ENCODE peak calls at places on chromosome 10, in six cellular contexts. Z is SK-N-SH, X is prostate gland, J is foreskin fibroblast, L is Peyer's patch, V is fibroblast of pulmonary artery. W is an unnamed sample.

GRCh38 chr10:18308600-18308999 is 168.4 kb downstream of the CACNB2 start:
- DNase-seq in Z (no peak), X (no peak), J (no peak), L (no peak), V (no peak), W (no peak)

GRCh38 chr10:102395677-102396197 is at the start of gene NFKB2:
- DNase-seq in Z (peak), X (no peak), J (no peak), L (no peak), V (no peak), W (no peak)

GRCh38 chr10:128883126-128884060 is 583.6 kb upstream of the MGMT start:
- DNase-seq in Z (no peak), X (no peak), J (no peak), L (no peak), V (no peak), W (no peak)

GRCh38 chr10:3820255-3820654 is 35.2 kb upstream of the KLF6 start:
- DNase-seq in Z (no peak), X (no peak), J (peak), L (no peak), V (peak), W (no peak)

GRCh38 chr10:122426834-122427233 is 27.6 kb upstream of the ARMS2 start:
- DNase-seq in Z (no peak), X (no peak), J (no peak), L (no peak), V (no peak), W (no peak)

GRCh38 chr10:100364735-100365391 is 17.8 kb downstream of the SCD start:
- DNase-seq in Z (peak), X (peak), J (peak), L (peak), V (peak), W (no peak)

GRCh38 chr10:86207226-86207625 is 159.4 kb downstream of the GRID1 start:
- DNase-seq in Z (no peak), X (no peak), J (no peak), L (peak), V (no peak), W (no peak)

GRCh38 chr10:4243651-4244050 is 458.6 kb upstream of the KLF6 start:
- DNase-seq in Z (no peak), X (no peak), J (peak), L (no peak), V (peak), W (no peak)

GRCh38 chr10:113992601-113993011 is 51.1 kb upstream of the ADRB1 start:
- DNase-seq in Z (no peak), X (no peak), J (peak), L (no peak), V (no peak), W (no peak)

GRCh38 chr10:19719320-19719719 is 96.9 kb upstream of the PLXDC2 start:
- DNase-seq in Z (no peak), X (no peak), J (peak), L (no peak), V (peak), W (no peak)

GRCh38 chr10:32000937-32001336 is 55.3 kb downstream of the KIF5B start:
- DNase-seq in Z (no peak), X (no peak), J (peak), L (no peak), V (peak), W (no peak)

GRCh38 chr10:90999512-91000172 is 78.8 kb upstream of the ANKRD1 start:
- DNase-seq in Z (no peak), X (no peak), J (no peak), L (no peak), V (no peak), W (no peak)

GRCh38 chr10:101961591-101962498 is 94.1 kb downstream of the ARMH3 start:
- DNase-seq in Z (no peak), X (no peak), J (peak), L (no peak), V (peak), W (no peak)

GRCh38 chr10:13808556-13809391 is 222.0 kb downstream of the PRPF18 start:
- DNase-seq in Z (no peak), X (no peak), J (no peak), L (no peak), V (no peak), W (no peak)

GRCh38 chr10:118545381-118545780 is 50.1 kb downstream of the PRLHR start:
- DNase-seq in Z (no peak), X (no peak), J (no peak), L (no peak), V (no peak), W (no peak)

GRCh38 chr10:81101062-81101461 is 563.4 kb downstream of the SH2D4B start:
- DNase-seq in Z (no peak), X (no peak), J (no peak), L (no peak), V (no peak), W (no peak)

GRCh38 chr10:83957168-83957750 is 182.1 kb upstream of the GHITM start:
- DNase-seq in Z (no peak), X (no peak), J (no peak), L (no peak), V (no peak), W (no peak)

GRCh38 chr10:114507449-114507848 is 103.1 kb upstream of the AFAP1L2 start:
- DNase-seq in Z (no peak), X (peak), J (no peak), L (peak), V (no peak), W (no peak)

GRCh38 chr10:88122145-88122544 is 258.7 kb downstream of the PTEN start:
- DNase-seq in Z (no peak), X (no peak), J (no peak), L (no peak), V (no peak), W (no peak)

GRCh38 chr10:66837335-66837734 is 88.5 kb upstream of the LRRTM3 start:
- DNase-seq in Z (no peak), X (no peak), J (no peak), L (no peak), V (peak), W (no peak)

GRCh38 chr10:24825551-24825950 is 101.9 kb upstream of the ARHGAP21 start:
- DNase-seq in Z (no peak), X (no peak), J (peak), L (no peak), V (peak), W (no peak)

GRCh38 chr10:87038286-87038717 is 18.2 kb downstream of the FAM25A start:
- DNase-seq in Z (no peak), X (no peak), J (no peak), L (no peak), V (no peak), W (peak)

GRCh38 chr10:12876266-12876665 is 125.2 kb downstream of the CCDC3 start:
- DNase-seq in Z (no peak), X (no peak), J (no peak), L (no peak), V (no peak), W (no peak)

GRCh38 chr10:99883523-99883922 is 101.1 kb downstream of the ABCC2 start:
- DNase-seq in Z (no peak), X (no peak), J (no peak), L (no peak), V (no peak), W (no peak)

GRCh38 chr10:79112898-79113431 is 44.2 kb downstream of the ZMIZ1 start:
- DNase-seq in Z (peak), X (peak), J (peak), L (no peak), V (peak), W (no peak)

GRCh38 chr10:97168645-97169044 is 17.1 kb downstream of the SLIT1 start:
- DNase-seq in Z (no peak), X (no peak), J (no peak), L (no peak), V (no peak), W (no peak)

GRCh38 chr10:114767101-114767588 is 54.4 kb upstream of the FHIP2A start:
- DNase-seq in Z (peak), X (no peak), J (peak), L (no peak), V (peak), W (no peak)

GRCh38 chr10:7767209-7767608 is 20.6 kb downstream of the KIN start:
- DNase-seq in Z (no peak), X (no peak), J (peak), L (no peak), V (peak), W (no peak)

GRCh38 chr10:119416855-119417254 is 125.7 kb downstream of the RGS10 start:
- DNase-seq in Z (peak), X (peak), J (peak), L (peak), V (peak), W (peak)

GRCh38 chr10:49139866-49140195 is 6.0 kb upstream of the FAM170B start:
- DNase-seq in Z (no peak), X (no peak), J (peak), L (no peak), V (peak), W (no peak)

GRCh38 chr10:78212786-78213175 is 179.1 kb downstream of the RPS24 start:
- DNase-seq in Z (no peak), X (no peak), J (no peak), L (no peak), V (no peak), W (no peak)

GRCh38 chr10:106795619-106796018 is 368.9 kb downstream of the SORCS1 start:
- DNase-seq in Z (peak), X (no peak), J (no peak), L (no peak), V (no peak), W (peak)

GRCh38 chr10:95567903-95568630 is 6.9 kb upstream of the SORBS1 start:
- DNase-seq in Z (no peak), X (no peak), J (no peak), L (no peak), V (no peak), W (no peak)

GRCh38 chr10:665579-666091 is 23.8 kb downstream of the DIP2C start:
- DNase-seq in Z (no peak), X (no peak), J (no peak), L (no peak), V (peak), W (no peak)

DNA sequence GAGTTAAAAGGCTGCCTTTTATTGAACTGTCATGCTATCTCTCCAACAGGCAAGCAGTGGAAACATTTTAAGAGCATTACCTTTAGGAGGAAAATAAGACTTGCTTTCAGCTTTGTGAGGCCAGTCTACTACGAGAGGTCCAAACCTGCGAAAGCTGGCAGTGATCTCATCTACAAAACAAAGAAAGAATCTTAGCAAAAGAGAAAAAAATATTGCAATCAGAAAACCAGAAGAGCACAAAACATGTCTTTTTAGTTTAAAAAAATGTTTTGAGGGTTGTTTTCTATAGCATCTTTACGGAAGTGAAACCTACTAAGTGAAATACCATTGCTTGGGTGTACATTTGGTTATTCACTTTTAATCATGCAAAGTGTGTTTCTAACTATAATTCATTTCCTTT is 147.9 kb downstream of the CPEB3 start:
- DNase-seq in Z (no peak), X (no peak), J (no peak), L (no peak), V (no peak), W (no peak)
- H3K4me3 ChIP-seq in Z (no peak), X (no peak), J (no peak), L (peak), V (no peak), W (no peak)

GRCh38 chr10:62691331-62691730 is 113.2 kb upstream of the ADO start:
- DNase-seq in Z (no peak), X (no peak), J (no peak), L (no peak), V (no peak), W (no peak)
- H3K4me3 ChIP-seq in Z (no peak), X (no peak), J (no peak), L (no peak), V (no peak), W (no peak)

DNA sequence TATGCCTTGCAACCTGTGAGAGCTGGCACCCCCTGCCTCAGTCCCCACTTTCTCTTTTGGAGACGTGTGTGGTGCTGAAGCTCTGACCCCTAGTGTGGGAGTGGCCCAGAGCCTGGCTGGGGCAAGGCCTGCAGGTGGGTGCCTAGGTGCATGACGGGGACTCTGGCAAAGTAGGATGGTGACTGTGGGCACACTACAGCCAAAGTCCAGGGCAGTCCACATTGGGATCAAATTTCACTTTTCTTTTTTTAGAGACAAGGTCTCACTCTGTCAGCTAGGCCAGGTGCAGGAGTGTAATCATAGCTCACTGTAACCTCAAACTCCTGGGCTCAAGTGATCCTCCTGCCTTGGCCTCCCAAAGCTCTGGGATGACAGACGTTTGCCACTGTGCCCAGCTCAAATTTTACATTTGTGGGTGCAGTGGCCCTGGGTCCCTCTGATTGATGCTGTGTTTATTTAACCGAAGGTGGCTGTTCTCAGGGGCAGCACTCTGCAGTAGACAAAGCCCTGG is 52.3 kb downstream of the NEURL1 start:
- DNase-seq in Z (peak), X (no peak), J (no peak), L (peak), V (no peak), W (no peak)
- H3K4me3 ChIP-seq in Z (no peak), X (no peak), J (no peak), L (no peak), V (no peak), W (no peak)

GRCh38 chr10:15088428-15089261 is at the start of gene ACBD7:
- DNase-seq in Z (peak), X (peak), J (peak), L (peak), V (peak), W (peak)

GRCh38 chr10:15083674-15084501 is 4.7 kb downstream of the ACBD7 start:
- DNase-seq in Z (no peak), X (no peak), J (no peak), L (no peak), V (no peak), W (no peak)

DNA sequence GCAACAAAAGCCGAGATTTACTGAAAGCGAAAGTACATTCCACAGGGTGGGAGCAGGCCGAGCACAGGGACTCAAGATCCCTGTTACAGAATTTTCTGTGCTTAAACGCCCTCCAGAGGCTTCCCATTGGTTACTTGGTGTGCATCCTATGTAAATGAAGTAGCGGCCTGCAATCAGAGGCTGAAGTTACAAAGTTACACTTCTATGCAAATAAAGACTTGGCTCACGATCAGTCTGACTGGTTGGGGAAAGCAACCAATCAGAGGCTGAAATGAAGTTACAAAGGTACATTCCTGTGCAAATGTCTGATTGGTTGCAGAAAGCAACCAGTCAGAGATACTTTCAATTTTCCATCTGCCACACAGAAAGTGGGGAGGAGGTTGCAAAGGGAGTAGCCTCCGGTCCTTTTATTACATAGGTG is 4.1 kb downstream of the ACBD7 start:
- DNase-seq in Z (no peak), X (peak), J (peak), L (no peak), V (peak), W (peak)
- H3K4me3 ChIP-seq in Z (no peak), X (peak), J (peak), L (no peak), V (peak), W (no peak)

DNA sequence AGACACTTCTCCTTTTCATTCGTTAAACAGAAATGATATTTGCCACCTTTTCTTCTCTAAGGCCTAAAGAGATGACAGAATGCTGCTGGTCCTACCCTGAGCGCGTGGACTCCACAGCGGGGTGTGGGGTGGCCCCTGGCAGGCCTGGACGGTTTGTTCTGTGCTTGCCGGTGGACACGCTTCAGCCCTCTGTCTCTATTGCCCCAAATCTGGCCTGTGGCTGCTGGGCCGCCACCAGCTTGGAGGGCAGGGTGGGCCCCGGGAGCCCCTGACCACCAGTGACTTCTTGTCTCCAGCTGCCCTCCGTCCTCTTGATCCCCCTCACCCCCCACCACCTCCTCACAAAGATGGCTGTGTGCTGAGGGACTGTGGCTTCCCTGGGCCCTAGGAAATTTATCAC is 5.7 kb downstream of the CHST3 start:
- DNase-seq in Z (peak), X (no peak), J (no peak), L (no peak), V (no peak), W (no peak)
- H3K4me3 ChIP-seq in Z (no peak), X (no peak), J (no peak), L (no peak), V (no peak), W (no peak)

DNA sequence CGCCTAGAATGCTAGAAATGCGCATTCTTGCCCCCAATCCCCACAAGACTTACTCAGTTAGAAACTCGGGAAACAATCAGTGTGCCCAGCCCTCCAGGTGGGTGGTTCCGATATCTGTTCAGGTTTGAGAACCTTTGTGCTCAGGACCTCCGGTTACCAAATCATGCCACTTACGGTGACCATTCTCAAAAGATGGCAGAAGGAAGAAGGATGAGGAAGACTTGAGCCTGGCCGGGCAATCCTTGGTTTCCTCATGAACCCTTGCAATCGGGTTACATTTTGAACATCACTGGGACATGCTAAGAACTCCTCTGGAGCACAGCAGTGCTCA is 52.1 kb downstream of the RBM17 start:
- DNase-seq in Z (no peak), X (no peak), J (no peak), L (no peak), V (no peak), W (no peak)
- H3K4me3 ChIP-seq in Z (peak), X (peak), J (peak), L (peak), V (peak), W (peak)

DNA sequence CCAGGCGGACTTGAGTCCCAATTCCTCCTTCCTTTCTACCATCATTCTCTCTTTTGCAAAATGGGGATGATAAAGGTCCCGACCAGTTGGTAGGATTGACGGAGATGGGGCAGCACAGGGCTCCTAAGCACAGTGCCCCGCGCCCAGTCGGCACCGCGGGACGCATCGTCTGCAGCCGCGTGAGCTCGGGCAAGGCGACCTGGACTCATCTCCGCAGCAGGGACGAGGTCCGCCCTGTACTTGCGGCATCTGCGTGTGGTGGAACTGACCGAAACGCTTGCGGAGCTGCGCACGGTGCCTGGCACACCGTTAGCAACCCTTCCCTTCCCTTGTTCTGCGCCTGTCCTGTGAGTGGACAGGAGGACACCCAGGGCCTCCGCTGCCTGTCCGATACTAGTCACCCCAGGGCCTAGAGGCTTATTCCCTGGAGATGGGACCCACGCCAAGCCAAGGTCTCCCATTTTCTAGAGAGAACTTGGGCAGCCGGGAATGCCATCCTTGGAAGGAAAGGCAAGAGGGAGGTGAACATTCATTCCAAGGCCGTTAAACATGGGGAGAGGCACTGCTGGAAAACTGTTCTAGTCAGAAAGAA is 98.4 kb downstream of the WDR11 start:
- DNase-seq in Z (no peak), X (no peak), J (no peak), L (no peak), V (no peak), W (no peak)
- H3K4me3 ChIP-seq in Z (no peak), X (no peak), J (peak), L (peak), V (peak), W (no peak)

DNA sequence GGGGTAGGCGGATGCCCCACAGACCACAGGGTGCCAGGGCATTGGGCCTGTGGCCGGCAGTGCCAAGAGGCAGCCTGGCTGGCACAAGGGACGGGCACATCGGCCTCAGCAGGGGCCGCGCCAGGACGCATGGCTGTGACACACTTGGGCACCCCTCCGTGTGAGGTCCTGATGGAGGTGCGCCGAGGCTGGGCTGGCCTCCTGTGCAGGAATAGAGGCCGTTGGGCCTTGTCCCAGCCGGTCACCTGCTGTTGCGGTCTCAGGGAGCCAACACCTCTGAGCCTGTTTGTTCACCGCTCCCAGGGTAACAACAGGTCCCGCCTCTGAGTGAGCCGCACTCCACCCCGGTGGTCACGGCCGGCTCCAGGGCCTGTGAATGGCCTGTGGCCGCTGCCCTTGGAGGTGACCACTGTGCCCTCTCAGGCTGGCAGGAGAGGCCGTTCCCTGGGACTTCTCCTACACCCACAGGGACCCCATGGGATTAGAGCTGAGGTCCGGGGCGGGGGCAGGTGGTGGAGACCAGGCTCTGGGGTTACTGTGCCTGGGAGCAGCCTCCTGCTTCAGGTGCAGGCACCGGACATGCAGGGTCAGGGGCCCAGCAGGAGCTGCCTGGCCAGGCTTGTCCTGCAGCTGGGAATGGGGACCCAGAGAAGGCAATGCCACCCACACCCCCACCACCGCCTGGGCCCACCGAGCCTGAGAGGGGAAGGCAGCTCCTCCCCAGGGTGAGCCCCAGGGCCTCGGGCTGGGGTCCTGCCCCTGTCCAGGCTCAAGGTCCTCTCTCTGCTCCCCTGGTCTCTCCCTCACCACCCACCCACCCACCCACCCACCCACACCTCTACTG is 12.0 kb downstream of the PWWP2B start:
- DNase-seq in Z (no peak), X (peak), J (no peak), L (peak), V (no peak), W (no peak)
- H3K4me3 ChIP-seq in Z (no peak), X (peak), J (no peak), L (no peak), V (no peak), W (no peak)